ENCODE peak calls at places on chromosomes 5 and 9, in five cellular contexts. J is HEK293T, Y is HepG2, P is H1, Z is GM12878. X is an unnamed sample.

GRCh38 chr5:112434650-112435049 is 15.6 kb upstream of the EPB41L4A start:
- DNase-seq in Z (no peak), P (no peak), Y (no peak), J (no peak), X (no peak)

GRCh38 chr5:170216262-170216864 is 16.4 kb upstream of the C5orf58 start:
- DNase-seq in P (no peak), Z (no peak), Y (peak; percentile 29), J (peak; percentile 68), X (peak; percentile 40)

GRCh38 chr9:136623849-136624183 is 38.9 kb upstream of the EGFL7 start:
- DNase-seq in J (no peak), Y (no peak), P (peak; percentile 42), Z (no peak), X (no peak)

GRCh38 chr5:173452098-173452497 is 123.9 kb upstream of the STC2 start:
- DNase-seq in J (no peak), Z (no peak), Y (peak; percentile 49), P (no peak), X (no peak)

GRCh38 chr5:17666726-17667235 is 32.5 kb downstream of the TAF11L14 start:
- DNase-seq in Y (no peak), P (no peak), J (no peak), Z (no peak), X (no peak)

GRCh38 chr5:54567996-54568395 is 50.4 kb downstream of the SNX18 start:
- DNase-seq in Y (no peak), P (no peak), Z (no peak), J (no peak), X (no peak)

GRCh38 chr9:71295928-71296327 is 174.5 kb upstream of the TRPM3 start:
- DNase-seq in Y (no peak), Z (no peak), J (no peak), P (no peak), X (no peak)

GRCh38 chr5:161924270-161924669 is 76.3 kb downstream of the GABRA1 start:
- DNase-seq in Z (no peak), J (no peak), P (no peak), Y (no peak), X (no peak)

GRCh38 chr5:173689171-173689676 is 72.8 kb upstream of the BOD1 start:
- DNase-seq in J (no peak), Z (no peak), P (no peak), Y (peak; percentile 90), X (no peak)

GRCh38 chr5:82610686-82611085 is 332.5 kb upstream of the RPS23 start:
- DNase-seq in Z (no peak), J (no peak), P (no peak), Y (no peak), X (no peak)

GRCh38 chr5:178104492-178104891 is 8.8 kb upstream of the N4BP3 start:
- DNase-seq in Y (no peak), J (no peak), Z (no peak), P (no peak), X (no peak)

GRCh38 chr5:159022178-159022556 is 77.5 kb downstream of the EBF1 start:
- DNase-seq in J (peak; percentile 40), P (no peak), Y (no peak), Z (no peak), X (no peak)

GRCh38 chr5:142829821-142830220 is 59.6 kb downstream of the ARHGAP26 start:
- DNase-seq in Y (no peak), P (no peak), Z (no peak), J (no peak), X (no peak)

GRCh38 chr9:97425336-97425991 is 13.6 kb downstream of the TDRD7 start:
- DNase-seq in Z (no peak), Y (no peak), P (no peak), J (no peak), X (no peak)

GRCh38 chr9:7970666-7971335 is 171.2 kb upstream of the DMAC1 start:
- DNase-seq in P (no peak), J (no peak), Y (no peak), Z (no peak), X (no peak)

GRCh38 chr9:126697350-126697749 is 83.6 kb downstream of the LMX1B start:
- DNase-seq in P (no peak), Y (no peak), J (no peak), Z (no peak), X (no peak)

GRCh38 chr5:63055421-63055820 is 476.8 kb downstream of the LRRC70 start:
- DNase-seq in P (no peak), Y (no peak), J (no peak), Z (no peak), X (no peak)

GRCh38 chr5:125595095-125595494 is 828.1 kb upstream of the GRAMD2B start:
- DNase-seq in J (no peak), Y (no peak), Z (no peak), P (no peak), X (no peak)

GRCh38 chr9:79471577-79472543 is 99.9 kb upstream of the TLE4 start:
- DNase-seq in Z (no peak), Y (no peak), P (no peak), J (peak; percentile 68), X (no peak)
- TF ChIP-seq SUZ12 in Z (no peak), Y (no peak), P (no peak), J (no peak), X (no peak)

GRCh38 chr9:114033397-114034103 is 44.5 kb downstream of the AMBP start:
- DNase-seq in J (peak; percentile 54), Z (no peak), P (peak; percentile 82), Y (peak; percentile 13), X (peak; percentile 32)
- TF ChIP-seq SUZ12 in J (no peak), Z (no peak), P (no peak), Y (no peak), X (no peak)

GRCh38 chr5:65262094-65262493 is 219.6 kb downstream of the ADAMTS6 start:
- DNase-seq in J (peak; percentile 8), Z (no peak), Y (no peak), P (no peak), X (no peak)
- TF ChIP-seq SUZ12 in J (no peak), Z (no peak), Y (no peak), P (no peak), X (no peak)

GRCh38 chr9:17057729-17058128 is 77.1 kb upstream of the CNTLN start:
- DNase-seq in J (no peak), Z (no peak), P (no peak), Y (peak; percentile 33), X (no peak)

GRCh38 chr9:17063535-17064135 is 71.2 kb upstream of the CNTLN start:
- DNase-seq in Y (peak; percentile 45), J (peak; percentile 43), P (no peak), Z (no peak), X (peak; percentile 46)

GRCh38 chr9:17064558-17064957 is 70.3 kb upstream of the CNTLN start:
- DNase-seq in J (no peak), P (no peak), Z (no peak), Y (no peak), X (no peak)

GRCh38 chr9:17059465-17059864 is 75.4 kb upstream of the CNTLN start:
- DNase-seq in Y (no peak), P (no peak), Z (no peak), J (no peak), X (no peak)

DNA sequence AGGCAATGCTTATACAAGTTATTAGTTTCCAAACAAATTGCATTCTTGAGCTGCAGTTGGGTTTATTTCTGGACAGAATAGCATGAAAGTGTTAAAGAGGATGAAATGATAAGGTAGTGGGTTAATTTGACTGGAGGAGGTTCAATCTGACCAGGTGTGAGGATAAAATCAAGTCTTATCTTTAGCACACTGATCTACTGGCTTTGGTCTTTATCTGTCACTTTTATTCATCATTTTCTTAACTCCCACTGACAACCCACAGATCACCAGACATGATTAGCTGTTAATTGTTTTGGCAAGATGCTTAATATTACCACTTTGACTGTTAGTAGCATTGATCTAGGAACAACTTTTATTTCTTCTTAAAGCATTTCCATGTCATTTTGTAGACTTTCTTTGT is 74.4 kb upstream of the CNTLN start:
- DNase-seq in P (no peak), J (no peak), Y (no peak), Z (no peak), X (no peak)
- TF ChIP-seq SUZ12 in P (no peak), J (no peak), Y (no peak), Z (no peak), X (no peak)

DNA sequence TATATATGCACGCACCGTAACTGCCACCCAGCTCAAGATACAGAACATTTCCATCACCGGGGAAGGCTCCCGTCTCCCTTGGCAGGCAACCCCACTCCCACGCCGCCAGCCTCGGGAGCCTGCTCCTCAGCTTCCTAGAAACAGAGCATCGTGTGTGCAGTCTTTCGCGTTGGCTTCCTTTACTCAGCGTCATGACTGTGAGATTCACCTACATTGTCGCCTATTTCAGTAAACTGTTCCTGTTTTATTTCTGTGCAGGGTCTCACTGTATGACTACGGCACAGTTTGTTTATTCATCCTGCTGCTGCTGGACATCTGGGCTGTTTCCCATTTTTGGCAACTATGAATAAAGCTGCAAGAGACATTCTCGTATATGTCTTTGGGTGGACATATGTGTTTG is 90.7 kb downstream of the STK10 start:
- DNase-seq in Z (no peak), Y (no peak), P (no peak), J (no peak), X (no peak)
- TF ChIP-seq SUZ12 in Z (no peak), Y (no peak), P (no peak), J (no peak), X (no peak)